ENCODE peak calls at places on chromosomes 13 and 19, in eight cellular contexts. A, Z, Y, V, D, P, C and S are unnamed samples.

GRCh38 chr13:98393873-98394272 is 183.0 kb downstream of the STK24 start:
- DNase-seq in P (no peak), A (no peak), V (no peak), D (no peak), C (no peak), Y (no peak), Z (no peak), S (no peak)

GRCh38 chr13:48571121-48571901 is 38.4 kb upstream of the RCBTB2 start:
- DNase-seq in P (peak; percentile 71), D (no peak), Y (no peak), V (no peak), C (no peak), Z (peak; percentile 51), A (no peak), S (peak; percentile 79)

GRCh38 chr19:2408247-2408646 is 19.1 kb downstream of the TIMM13 start:
- DNase-seq in P (no peak), V (no peak), Z (no peak), Y (no peak), D (no peak), A (no peak), C (no peak), S (no peak)

GRCh38 chr13:84399320-84400085 is 517.2 kb upstream of the SLITRK1 start:
- DNase-seq in P (no peak), Z (no peak), C (no peak), D (no peak), V (no peak), Y (no peak), A (no peak), S (no peak)

GRCh38 chr13:23701646-23702045 is 131.4 kb downstream of the TNFRSF19 start:
- DNase-seq in V (peak; percentile 35), C (no peak), D (no peak), Z (no peak), A (no peak), Y (no peak), P (peak; percentile 94), S (peak; percentile 99)

GRCh38 chr13:50693755-50694154 is 149.7 kb downstream of the DLEU7 start:
- DNase-seq in V (peak; percentile 33), Z (no peak), C (no peak), P (peak; percentile 63), Y (no peak), A (no peak), D (no peak), S (peak; percentile 55)

GRCh38 chr13:107251321-107251720 is 683.4 kb upstream of the ARGLU1 start:
- DNase-seq in C (no peak), V (no peak), Y (no peak), A (no peak), D (no peak), Z (no peak), P (no peak), S (no peak)

GRCh38 chr19:51688665-51689571 is 4.2 kb upstream of the SPACA6 start:
- DNase-seq in P (peak; percentile 97), D (no peak), C (peak; percentile 96), V (peak; percentile 88), Y (peak; percentile 81), Z (peak; percentile 92), A (peak; percentile 90), S (peak; percentile 96)

GRCh38 chr19:12996542-12997094 is 1.3 kb downstream of the NFIX start:
- DNase-seq in D (no peak), P (peak; percentile 49), C (no peak), Z (peak; percentile 23), V (peak; percentile 62), A (no peak), Y (peak; percentile 67), S (peak; percentile 46)

GRCh38 chr13:41216160-41216559 is 21.8 kb upstream of the KBTBD7 start:
- DNase-seq in V (no peak), P (peak; percentile 46), Z (no peak), A (no peak), Y (no peak), D (no peak), C (no peak), S (peak; percentile 54)

GRCh38 chr13:50915562-50915961 is 6.0 kb downstream of the RNASEH2B start:
- DNase-seq in Y (peak; percentile 8), D (no peak), V (no peak), P (no peak), Z (no peak), C (no peak), A (no peak), S (no peak)

GRCh38 chr19:35347171-35347929 is at the start of gene FFAR1:
- DNase-seq in Y (no peak), Z (no peak), D (no peak), C (no peak), P (no peak), V (peak; percentile 15), A (no peak), S (no peak)

GRCh38 chr13:27110056-27110746 is 61.4 kb downstream of the USP12 start:
- DNase-seq in Z (no peak), C (no peak), V (no peak), P (no peak), Y (no peak), D (no peak), A (no peak), S (no peak)

GRCh38 chr13:95199896-95200295 is 101.4 kb downstream of the ABCC4 start:
- DNase-seq in Z (no peak), D (no peak), P (no peak), A (no peak), V (no peak), Y (no peak), C (no peak), S (no peak)

GRCh38 chr13:41061914-41062837 is 867 bp downstream of the WBP4 start:
- DNase-seq in V (no peak), C (no peak), A (no peak), D (no peak), P (peak; percentile 80), Z (peak; percentile 40), Y (peak; percentile 52), S (peak; percentile 79)

GRCh38 chr13:42658019-42658418 is 84.1 kb downstream of the TNFSF11 start:
- DNase-seq in V (no peak), P (no peak), C (no peak), Y (no peak), Z (no peak), A (no peak), D (no peak), S (no peak)

GRCh38 chr13:42654760-42655159 is 80.8 kb downstream of the TNFSF11 start:
- DNase-seq in Z (no peak), V (no peak), C (no peak), P (peak; percentile 13), D (no peak), Y (no peak), A (no peak), S (peak; percentile 20)

GRCh38 chr13:42656136-42656535 is 82.2 kb downstream of the TNFSF11 start:
- DNase-seq in Y (no peak), D (no peak), A (no peak), C (no peak), P (peak; percentile 31), V (no peak), Z (no peak), S (no peak)

GRCh38 chr13:42660367-42660965 is 86.5 kb downstream of the TNFSF11 start:
- DNase-seq in Y (no peak), D (no peak), C (no peak), P (peak; percentile 51), A (no peak), Z (no peak), V (no peak), S (peak; percentile 33)
- TF ChIP-seq CTCF in Y (no peak), D (no peak), C (no peak), P (peak; percentile 42), A (no peak), Z (peak; percentile 66), V (no peak), S (peak; percentile 32)

GRCh38 chr13:101152184-101152583 is 264.1 kb downstream of the NALCN start:
- DNase-seq in Y (no peak), V (no peak), D (no peak), A (no peak), Z (no peak), C (no peak), P (no peak), S (no peak)

GRCh38 chr13:101150998-101151397 is 265.3 kb downstream of the NALCN start:
- DNase-seq in P (peak; percentile 12), D (no peak), Z (peak; percentile 5), V (no peak), Y (no peak), A (no peak), C (no peak), S (peak; percentile 58)

GRCh38 chr13:101157261-101157660 is 259.0 kb downstream of the NALCN start:
- DNase-seq in A (no peak), Y (no peak), P (no peak), Z (no peak), V (no peak), D (no peak), C (no peak), S (no peak)

DNA sequence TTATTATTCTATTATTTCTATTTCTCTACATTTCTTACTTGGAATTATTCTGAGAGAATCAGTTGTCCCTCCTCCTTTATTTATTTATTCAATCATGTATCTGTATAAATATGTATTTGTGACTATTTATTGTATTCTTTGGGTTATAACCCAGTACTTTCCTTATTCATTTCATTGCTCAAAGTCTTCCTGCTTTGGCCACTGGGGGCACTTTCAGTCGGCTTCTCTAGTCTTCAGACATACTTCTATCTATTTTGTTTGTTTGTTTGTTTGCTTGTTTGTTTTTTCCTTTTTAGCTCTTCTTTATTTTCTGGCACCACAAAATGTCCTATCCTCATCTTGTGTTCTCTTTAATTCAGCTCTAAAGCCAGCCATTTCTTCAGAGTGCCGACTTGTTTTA is 260.4 kb downstream of the NALCN start:
- DNase-seq in Z (no peak), Y (no peak), P (no peak), C (no peak), V (no peak), A (no peak), D (no peak), S (no peak)
- TF ChIP-seq CTCF in Z (peak; percentile 76), Y (no peak), P (peak; percentile 53), C (no peak), V (peak; percentile 22), A (peak; percentile 30), D (no peak), S (peak; percentile 55)

GRCh38 chr13:100941811-100942361 is 267.3 kb upstream of the TMTC4 start:
- DNase-seq in D (no peak), Z (no peak), Y (no peak), A (no peak), C (no peak), P (no peak), V (no peak), S (no peak)
- TF ChIP-seq CTCF in D (no peak), Z (no peak), Y (no peak), A (no peak), C (no peak), P (no peak), V (no peak), S (no peak)

GRCh38 chr19:56838680-56838929 is 1.9 kb downstream of the PEG3 start:
- DNase-seq in C (no peak), P (no peak), A (no peak), Z (no peak), Y (no peak), D (no peak), V (no peak), S (no peak)

GRCh38 chr19:56836059-56836458 is 4.5 kb downstream of the PEG3 start:
- DNase-seq in Z (no peak), C (no peak), V (no peak), D (no peak), A (no peak), P (no peak), Y (no peak), S (no peak)

GRCh38 chr19:56837892-56838679 is 2.4 kb downstream of the PEG3 start:
- DNase-seq in Y (no peak), A (no peak), D (no peak), C (no peak), Z (no peak), V (no peak), P (peak; percentile 32), S (no peak)

GRCh38 chr19:56837004-56837403 is 3.5 kb downstream of the PEG3 start:
- DNase-seq in Z (no peak), V (no peak), Y (peak; percentile 13), A (no peak), C (no peak), D (no peak), P (no peak), S (no peak)

GRCh38 chr19:56837492-56837891 is 3.0 kb downstream of the PEG3 start:
- DNase-seq in P (peak; percentile 22), V (peak; percentile 31), Y (no peak), A (no peak), D (no peak), C (no peak), Z (no peak), S (no peak)
- TF ChIP-seq CTCF in P (no peak), V (peak; percentile 30), Y (no peak), A (no peak), D (no peak), C (no peak), Z (no peak), S (no peak)